ENCODE peak calls at places on chromosomes 3 and 15, in seven cellular contexts. J is hippocampal formation, X is left ventricle myocardium superior, T is NCI-H146, Y is HCT116, O is HT1080, E is nephron progenitor cell. G is an unnamed sample.
A peak's percentile ranks its signal among the peaks of the same experiment; 100 is the strongest.

GRCh38 chr3:87333393-87333892 is 57.1 kb upstream of the POU1F1 start:
- DNase-seq in X (no peak), O (peak; percentile 97), E (no peak), Y (peak; percentile 79), T (no peak), J (no peak), G (peak; percentile 61)

GRCh38 chr3:30693470-30694120 is 87.2 kb downstream of the TGFBR2 start:
- DNase-seq in T (peak; percentile 60), J (peak; percentile 92), Y (peak; percentile 40), X (peak; percentile 38), E (peak; percentile 33), O (peak; percentile 65), G (peak; percentile 75)

GRCh38 chr3:112376996-112377395 is 44.0 kb downstream of the CD200 start:
- DNase-seq in J (no peak), T (no peak), O (peak; percentile 63), Y (no peak), X (no peak), E (no peak), G (no peak)

GRCh38 chr3:113088616-113089015 is 97.8 kb downstream of the GTPBP8 start:
- DNase-seq in Y (no peak), J (no peak), X (no peak), O (no peak), E (no peak), T (no peak), G (no peak)

GRCh38 chr15:75721462-75721922 is 8.8 kb upstream of the CSPG4 start:
- DNase-seq in O (no peak), T (no peak), E (no peak), Y (no peak), J (no peak), X (no peak), G (no peak)

GRCh38 chr3:194867270-194867983 is 181.7 kb downstream of the FAM43A start:
- DNase-seq in E (no peak), X (peak; percentile 49), Y (no peak), J (no peak), T (no peak), O (no peak), G (peak; percentile 76)

GRCh38 chr15:92898988-92899909 is 875 bp upstream of the CHD2 start:
- DNase-seq in Y (peak; percentile 45), X (no peak), J (no peak), E (no peak), T (peak; percentile 33), O (no peak), G (peak; percentile 52)

GRCh38 chr3:9916346-9916733 is 558 bp upstream of the IL17RC start:
- DNase-seq in J (no peak), T (no peak), O (no peak), Y (no peak), E (no peak), X (no peak), G (peak; percentile 40)

GRCh38 chr3:128482857-128483656 is 9.9 kb downstream of the GATA2 start:
- DNase-seq in T (no peak), Y (no peak), X (peak; percentile 52), O (peak; percentile 37), E (peak; percentile 56), J (no peak), G (no peak)

GRCh38 chr15:25185791-25186190 is 231.0 kb downstream of the SNRPN start:
- DNase-seq in T (no peak), Y (no peak), O (no peak), X (peak; percentile 1), E (no peak), J (no peak), G (no peak)

GRCh38 chr3:150545419-150546225 is 674 bp downstream of the SERP1 start:
- DNase-seq in J (peak; percentile 26), O (peak; percentile 21), T (peak; percentile 87), X (no peak), Y (no peak), E (no peak), G (peak; percentile 29)

GRCh38 chr3:176167272-176167671 is 1030.0 kb downstream of the TBL1XR1 start:
- DNase-seq in Y (peak; percentile 41), X (no peak), E (no peak), O (no peak), T (no peak), J (no peak), G (peak; percentile 59)

GRCh38 chr3:108013141-108014055 is 77.4 kb downstream of the CD47 start:
- DNase-seq in J (no peak), O (no peak), E (no peak), T (no peak), X (no peak), Y (no peak), G (no peak)

GRCh38 chr3:124032351-124032880 is 40.5 kb upstream of the ROPN1 start:
- DNase-seq in O (no peak), E (peak; percentile 27), Y (no peak), J (peak; percentile 49), X (peak; percentile 64), T (peak; percentile 89), G (peak; percentile 94)

GRCh38 chr3:40152482-40153133 is 156.9 kb upstream of the EIF1B start:
- DNase-seq in E (no peak), X (no peak), Y (no peak), J (no peak), T (peak; percentile 24), O (no peak), G (peak; percentile 5)

GRCh38 chr3:53750253-53751210 is 95.7 kb downstream of the CHDH start:
- DNase-seq in J (no peak), E (no peak), T (no peak), X (peak; percentile 48), O (no peak), Y (no peak), G (no peak)

GRCh38 chr3:105402287-105402801 is 35.6 kb downstream of the ALCAM start:
- DNase-seq in J (no peak), Y (peak; percentile 86), T (no peak), E (no peak), X (no peak), O (peak; percentile 87), G (no peak)

GRCh38 chr3:48820626-48821324 is 26.9 kb downstream of the PRKAR2A start:
- DNase-seq in T (no peak), J (no peak), O (peak; percentile 41), X (no peak), E (no peak), Y (no peak), G (peak; percentile 17)

GRCh38 chr3:43019168-43019765 is 40.2 kb downstream of the GASK1A start:
- DNase-seq in J (no peak), X (no peak), E (no peak), Y (no peak), T (no peak), O (no peak), G (no peak)

GRCh38 chr3:106588739-106589138 is 719.9 kb upstream of the CBLB start:
- DNase-seq in X (no peak), Y (no peak), E (no peak), T (no peak), J (no peak), O (no peak), G (no peak)

GRCh38 chr3:72446406-72447058 is 401.7 kb downstream of the SHQ1 start:
- DNase-seq in O (peak; percentile 47), T (peak; percentile 28), J (no peak), X (no peak), Y (no peak), E (no peak), G (peak; percentile 79)

G was measured in NCI-H69.